ENCODE peak calls at places on chromosomes 4 and X, in nine cellular contexts. A is ovary, S is AG04450, H is Peyer's patch, C is left lung, Q is GM20000, P is brain microvascular endothelial cell, O is A549, W is AG10803. B is an unnamed sample.

GRCh38 chr4:157389751-157390150 is 169.2 kb downstream of the GRIA2 start:
- DNase-seq in S (no peak), A (no peak), P (no peak), O (no peak), H (no peak), C (no peak), Q (no peak), W (no peak), B (no peak)

GRCh38 chr4:28557755-28558154 is 1697.1 kb downstream of the STIM2 start:
- DNase-seq in S (peak), O (no peak), H (no peak), W (peak), P (peak), A (no peak), Q (no peak), C (no peak), B (no peak)

GRCh38 chr4:8238061-8238511 is 31.5 kb upstream of the HTRA3 start:
- DNase-seq in C (no peak), P (no peak), Q (no peak), A (no peak), O (no peak), W (no peak), S (no peak), H (peak), B (no peak)

GRCh38 chrX:153687121-153688039 is at the start of gene SLC6A8:
- DNase-seq in O (peak), A (peak), S (peak), H (peak), W (peak), P (peak), C (peak), Q (peak), B (peak)

GRCh38 chr4:31084806-31085416 is 364.7 kb downstream of the PCDH7 start:
- DNase-seq in W (no peak), P (no peak), H (no peak), O (no peak), C (no peak), A (no peak), S (no peak), Q (no peak), B (no peak)

GRCh38 chr4:73345399-73345975 is 58.6 kb upstream of the ALB start:
- DNase-seq in O (peak), C (no peak), Q (no peak), A (no peak), H (no peak), W (no peak), P (no peak), S (no peak), B (no peak)

GRCh38 chrX:112840382-112841113 is at the start of gene AMOT:
- DNase-seq in O (peak), S (no peak), C (peak), P (peak), W (peak), A (peak), Q (peak), H (peak), B (peak)

GRCh38 chr4:53937918-53938317 is 126.5 kb downstream of the CHIC2 start:
- DNase-seq in S (peak), A (no peak), H (no peak), C (no peak), Q (no peak), P (peak), O (no peak), W (peak), B (no peak)

GRCh38 chrX:20412871-20413486 is 146.3 kb upstream of the RPS6KA3 start:
- DNase-seq in W (no peak), S (no peak), C (no peak), H (peak), Q (peak), A (no peak), O (no peak), P (no peak), B (no peak)

GRCh38 chr4:151356510-151356909 is 31.1 kb upstream of the SH3D19 start:
- DNase-seq in W (peak), H (no peak), Q (no peak), S (no peak), P (peak), O (no peak), C (no peak), A (no peak), B (no peak)

GRCh38 chr4:41991916-41992767 is 1.8 kb downstream of the SLC30A9 start:
- DNase-seq in O (peak), W (no peak), C (no peak), A (no peak), H (no peak), S (no peak), P (no peak), Q (no peak), B (no peak)

GRCh38 chr4:22179124-22179874 is 230.7 kb upstream of the KCNIP4 start:
- DNase-seq in C (no peak), H (no peak), A (no peak), W (peak), O (no peak), S (peak), P (peak), Q (no peak), B (no peak)

GRCh38 chrX:136250191-136251041 is 784 bp downstream of the MAP7D3 start:
- DNase-seq in C (no peak), H (no peak), A (no peak), P (no peak), W (no peak), S (no peak), O (peak), Q (peak), B (peak)

GRCh38 chr4:157271166-157271869 is 50.8 kb downstream of the GRIA2 start:
- DNase-seq in P (peak), H (no peak), Q (no peak), S (no peak), C (no peak), O (no peak), W (no peak), A (no peak), B (no peak)

GRCh38 chrX:48575642-48576041 is 1.4 kb downstream of the RBM3 start:
- DNase-seq in H (no peak), O (no peak), W (no peak), Q (no peak), S (no peak), C (no peak), P (no peak), A (no peak), B (no peak)

GRCh38 chr4:147754037-147754445 is 22.2 kb downstream of the ARHGAP10 start:
- DNase-seq in W (peak), C (no peak), H (no peak), O (peak), P (peak), Q (no peak), S (peak), A (no peak), B (no peak)

GRCh38 chr4:100016191-100016590 is 66.1 kb upstream of the H2AZ1 start:
- DNase-seq in A (no peak), W (no peak), S (peak), P (no peak), H (no peak), C (no peak), O (no peak), Q (no peak), B (no peak)

GRCh38 chr4:123288309-123289025 is 108.1 kb upstream of the SPRY1 start:
- DNase-seq in S (no peak), H (no peak), A (no peak), P (no peak), W (no peak), C (no peak), Q (no peak), O (no peak), B (no peak)

GRCh38 chrX:42437211-42437610 is 340.8 kb downstream of the PPP1R2C start:
- DNase-seq in W (no peak), P (no peak), C (no peak), Q (no peak), A (no peak), H (no peak), O (no peak), S (no peak), B (no peak)

DNA sequence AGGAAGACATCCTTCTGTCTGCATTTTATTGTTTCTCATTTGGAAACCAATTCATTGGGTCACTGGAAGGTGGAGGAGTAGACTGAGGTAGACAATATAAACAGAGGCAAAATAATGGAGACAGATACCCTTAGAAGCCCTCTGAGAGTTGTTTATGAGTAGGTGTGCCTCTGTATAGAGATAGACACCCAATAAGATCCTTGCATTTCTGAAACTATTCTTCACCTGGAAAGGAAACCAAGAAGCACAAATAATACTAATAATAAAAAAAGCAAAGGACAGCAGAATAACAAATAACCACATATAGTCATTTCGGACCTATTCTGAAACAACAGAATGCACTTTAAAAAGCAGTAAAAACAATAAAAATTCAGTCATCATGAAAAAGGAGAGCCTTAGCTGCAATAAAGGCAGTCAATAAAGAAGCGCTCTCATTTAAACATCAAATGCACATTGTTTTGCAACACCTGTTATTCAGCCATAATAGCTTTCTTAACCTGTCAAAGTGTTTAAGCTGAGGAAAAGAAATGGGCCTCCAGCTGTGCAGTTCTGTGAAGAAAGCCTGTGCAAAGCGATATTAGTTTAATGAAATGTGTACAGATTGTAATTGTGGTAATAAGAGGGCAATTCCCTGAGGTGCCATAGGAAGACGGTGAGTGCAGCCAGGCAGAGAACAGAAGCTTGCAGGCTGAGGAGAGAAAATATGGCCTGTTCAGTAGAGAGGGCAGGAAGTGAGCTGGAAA is 904.1 kb downstream of the STPG2 start:
- DNase-seq in Q (no peak), C (no peak), A (no peak), H (no peak), P (no peak), S (no peak), O (no peak), W (no peak), B (peak)
- TF ChIP-seq CTCF in Q (no peak), C (no peak), A (no peak), H (no peak), P (no peak), S (no peak), O (no peak), W (no peak), B (no peak)

GRCh38 chr4:23423540-23423939 is 466.3 kb downstream of the PPARGC1A start:
- DNase-seq in C (peak), S (no peak), A (no peak), Q (no peak), P (no peak), H (no peak), W (no peak), O (no peak), B (no peak)

GRCh38 chr4:23425570-23425969 is 464.3 kb downstream of the PPARGC1A start:
- DNase-seq in H (no peak), O (no peak), C (no peak), W (no peak), P (no peak), Q (no peak), A (no peak), S (no peak), B (no peak)

GRCh38 chr4:23422878-23423277 is 467.0 kb downstream of the PPARGC1A start:
- DNase-seq in C (no peak), Q (no peak), P (no peak), W (no peak), O (no peak), A (no peak), H (no peak), S (no peak), B (no peak)
- TF ChIP-seq CTCF in C (no peak), Q (no peak), P (no peak), W (no peak), O (no peak), A (no peak), H (no peak), S (no peak), B (no peak)

GRCh38 chrX:24264383-24264782 is 49.5 kb downstream of the SUPT20HL2 start:
- DNase-seq in W (no peak), Q (no peak), O (peak), S (no peak), P (no peak), C (no peak), H (no peak), A (no peak), B (no peak)

GRCh38 chrX:24262309-24262708 is 51.6 kb downstream of the SUPT20HL2 start:
- DNase-seq in Q (no peak), A (no peak), S (no peak), H (no peak), W (no peak), P (no peak), C (no peak), O (no peak), B (no peak)

GRCh38 chrX:24260827-24261550 is 52.9 kb downstream of the SUPT20HL2 start:
- DNase-seq in Q (peak), P (peak), S (no peak), O (no peak), A (no peak), C (no peak), H (peak), W (peak), B (no peak)

GRCh38 chrX:24257011-24257410 is 56.9 kb downstream of the SUPT20HL2 start:
- DNase-seq in Q (no peak), O (no peak), H (no peak), A (no peak), C (no peak), W (no peak), S (no peak), P (no peak), B (no peak)

DNA sequence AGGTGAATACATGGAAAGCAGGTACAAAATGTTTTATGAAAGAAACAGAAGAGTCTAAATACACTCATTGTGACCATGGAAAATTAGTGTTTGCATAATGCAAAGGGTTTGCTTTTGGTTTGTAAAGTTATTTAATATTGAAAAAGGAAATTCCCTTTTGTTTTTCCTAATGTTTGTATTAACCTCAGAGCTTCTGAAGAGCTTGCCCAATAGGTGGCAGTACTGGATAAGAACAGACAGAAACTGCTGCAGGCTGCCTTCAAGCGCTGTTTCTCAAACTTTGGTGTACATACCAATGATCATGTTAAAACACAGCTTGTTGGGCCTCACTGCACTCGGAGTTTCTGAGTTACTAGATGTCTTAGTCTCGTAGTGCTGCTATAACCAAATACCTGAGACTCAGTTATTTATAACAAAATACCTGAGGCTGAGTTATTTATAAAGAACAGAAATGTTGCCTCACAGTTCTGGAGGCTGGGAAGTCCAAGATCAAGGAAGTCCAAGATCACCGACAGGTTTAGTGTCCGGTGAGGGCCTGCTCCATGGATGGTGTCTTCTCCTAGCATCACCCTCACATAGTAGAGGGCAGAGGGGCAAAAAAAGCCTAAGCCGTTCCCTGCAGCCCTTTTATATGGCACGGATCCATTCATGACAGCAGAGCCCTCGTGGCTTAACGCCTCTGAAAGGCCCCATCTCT is 54.2 kb downstream of the SUPT20HL2 start:
- DNase-seq in Q (peak), C (no peak), H (no peak), P (peak), O (peak), W (peak), S (peak), A (peak), B (peak)
- TF ChIP-seq CTCF in Q (peak), C (no peak), H (peak), P (peak), O (peak), W (peak), S (peak), A (peak), B (peak)

GRCh38 chr4:2910409-2910808 is 52.8 kb downstream of the NOP14 start:
- DNase-seq in O (no peak), S (no peak), C (no peak), H (no peak), P (no peak), W (no peak), Q (no peak), A (no peak), B (no peak)
- TF ChIP-seq CTCF in O (no peak), S (peak), C (no peak), H (no peak), P (peak), W (peak), Q (peak), A (no peak), B (no peak)

GRCh38 chrX:11461181-11462001 is 168.2 kb downstream of the AMELX start:
- DNase-seq in S (no peak), H (no peak), O (no peak), P (peak), W (peak), Q (no peak), C (no peak), A (no peak), B (no peak)

GRCh38 chrX:11462648-11463047 is 169.4 kb downstream of the AMELX start:
- DNase-seq in Q (no peak), S (no peak), O (no peak), P (no peak), C (no peak), A (no peak), H (no peak), W (no peak), B (no peak)

GRCh38 chrX:11462136-11462535 is 168.9 kb downstream of the AMELX start:
- DNase-seq in C (no peak), A (no peak), H (no peak), P (peak), W (no peak), O (no peak), S (no peak), Q (no peak), B (no peak)

GRCh38 chrX:11458175-11458574 is 165.0 kb downstream of the AMELX start:
- DNase-seq in S (no peak), W (peak), Q (no peak), C (no peak), H (no peak), A (no peak), O (no peak), P (no peak), B (no peak)

DNA sequence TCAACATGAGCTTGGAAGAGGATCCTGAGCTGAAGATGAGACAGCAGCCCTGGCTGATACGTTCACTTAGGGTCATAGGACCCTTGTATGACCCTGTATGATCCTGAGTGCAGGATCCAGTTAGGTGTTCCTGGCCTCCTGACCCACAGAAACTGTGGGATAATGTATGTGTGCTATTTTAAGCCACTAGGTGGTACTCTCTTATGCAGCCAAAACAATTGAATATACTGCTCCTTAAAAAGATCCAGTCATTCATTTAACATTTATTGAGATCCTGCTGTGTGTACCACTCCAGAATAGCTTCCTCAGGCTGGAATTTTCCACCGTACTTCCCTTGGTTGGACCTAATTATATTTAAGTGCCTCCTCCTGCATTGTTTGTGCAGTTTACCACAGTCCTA is 167.1 kb downstream of the AMELX start:
- DNase-seq in S (no peak), A (no peak), C (no peak), W (no peak), H (no peak), P (no peak), O (no peak), Q (no peak), B (no peak)
- TF ChIP-seq CTCF in S (peak), A (no peak), C (no peak), W (no peak), H (no peak), P (peak), O (no peak), Q (no peak), B (no peak)

B was measured in nephron progenitor cell.